ENCODE peak calls at places on chromosomes 2 and 18, in four cellular contexts. K, M, P and L are unnamed samples.

GRCh38 chr2:210230984-210231383 is 5.7 kb upstream of the ACADL start:
- DNase-seq in K (no peak), M (no peak), P (no peak), L (no peak)

GRCh38 chr2:85753525-85754312 is at the start of gene ATOH8:
- DNase-seq in K (peak), M (peak), P (peak), L (no peak)

GRCh38 chr2:147294825-147295392 is 549.9 kb upstream of the ACVR2A start:
- DNase-seq in K (no peak), M (no peak), P (peak), L (no peak)

GRCh38 chr18:72847771-72848170 is 20.0 kb downstream of the NETO1 start:
- DNase-seq in K (no peak), M (no peak), P (no peak), L (no peak)

GRCh38 chr2:27085670-27086089 is 892 bp upstream of the KHK start:
- DNase-seq in K (peak), M (no peak), P (peak), L (no peak)

GRCh38 chr2:58319481-58319880 is 78.4 kb upstream of the FANCL start:
- DNase-seq in K (no peak), M (no peak), P (no peak), L (no peak)

GRCh38 chr2:232998666-232998985 is 14.4 kb downstream of the NGEF start:
- DNase-seq in K (no peak), M (no peak), P (no peak), L (no peak)

GRCh38 chr18:22185298-22185697 is 15.9 kb downstream of the GATA6 start:
- DNase-seq in K (no peak), M (no peak), P (no peak), L (no peak)

GRCh38 chr18:59715445-59715844 is 18.2 kb upstream of the CCBE1 start:
- DNase-seq in K (no peak), M (no peak), P (no peak), L (no peak)

GRCh38 chr2:31476511-31477171 is 62.1 kb upstream of the XDH start:
- DNase-seq in K (no peak), M (no peak), P (no peak), L (no peak)

GRCh38 chr2:188952901-188953300 is 21.3 kb upstream of the COL3A1 start:
- DNase-seq in K (no peak), M (no peak), P (no peak), L (no peak)

GRCh38 chr2:236545248-236545658 is 24.4 kb upstream of the ACKR3 start:
- DNase-seq in K (no peak), M (no peak), P (no peak), L (no peak)

GRCh38 chr2:132776271-132776670 is 106.3 kb upstream of the LYPD1 start:
- DNase-seq in K (no peak), M (no peak), P (no peak), L (no peak)

GRCh38 chr2:109185801-109186570 is 57.0 kb downstream of the SH3RF3 start:
- DNase-seq in K (no peak), M (no peak), P (peak), L (no peak)

GRCh38 chr18:11497585-11497984 is 111.8 kb upstream of the SLC35G4 start:
- DNase-seq in K (no peak), M (peak), P (peak), L (no peak)

GRCh38 chr2:12004713-12005112 is 258.3 kb downstream of the LPIN1 start:
- DNase-seq in K (no peak), M (no peak), P (no peak), L (no peak)

GRCh38 chr18:23573948-23574431 is 12.3 kb downstream of the NPC1 start:
- DNase-seq in K (no peak), M (no peak), P (peak), L (no peak)

GRCh38 chr18:9104244-9104901 is 1.9 kb downstream of the NDUFV2 start:
- DNase-seq in K (no peak), M (no peak), P (no peak), L (no peak)

GRCh38 chr18:10562773-10563160 is 36.9 kb downstream of the NAPG start:
- DNase-seq in K (no peak), M (no peak), P (peak), L (no peak)

DNA sequence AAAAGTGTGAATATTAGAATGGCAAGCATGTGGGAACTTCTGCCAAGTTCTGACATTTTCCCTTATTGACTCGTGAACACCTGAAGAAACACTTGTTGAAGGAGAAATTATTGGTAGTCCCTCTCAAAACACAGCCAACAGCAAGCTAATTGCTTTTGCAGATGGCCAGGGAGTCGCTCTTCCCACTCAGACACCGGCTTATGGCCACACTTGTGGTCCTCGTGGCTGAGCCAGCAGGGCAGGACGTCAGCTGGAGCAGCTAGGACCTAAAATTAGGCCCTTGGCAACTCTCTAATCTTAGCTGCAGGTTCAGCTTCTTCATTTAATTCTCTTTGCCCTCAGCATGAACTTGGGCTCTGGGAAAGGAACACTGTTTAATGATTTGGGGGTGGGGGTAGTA is 77.2 kb downstream of the CDK15 start:
- DNase-seq in K (no peak), M (no peak), P (no peak), L (no peak)
- TF ChIP-seq CTCF in K (no peak), M (no peak), P (no peak), L (no peak)

DNA sequence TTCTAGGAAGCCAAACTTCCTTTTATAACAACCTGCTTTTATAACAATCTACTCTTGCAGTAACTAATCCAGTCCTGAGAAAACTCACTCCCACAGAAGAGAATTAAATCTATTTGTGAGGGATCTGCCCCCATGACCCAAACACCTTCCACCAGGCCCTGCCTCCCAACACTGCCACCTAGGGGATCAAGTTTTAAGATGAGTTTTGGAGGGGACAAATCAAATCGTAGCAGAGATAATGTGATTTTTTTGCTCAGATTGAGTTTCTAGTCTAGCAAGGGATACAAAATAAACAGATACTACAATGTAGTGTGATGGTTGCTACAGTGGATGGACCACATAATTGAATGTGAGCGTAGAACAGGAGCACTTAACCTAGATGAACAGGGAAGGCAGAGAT is 52.2 kb downstream of the NCOA1 start:
- DNase-seq in K (no peak), M (no peak), P (no peak), L (no peak)
- TF ChIP-seq CTCF in K (peak), M (peak), P (no peak), L (no peak)

GRCh38 chr2:8659735-8660492 is 21.9 kb upstream of the ID2 start:
- DNase-seq in K (peak), M (no peak), P (no peak), L (no peak)
- TF ChIP-seq CTCF in K (no peak), M (no peak), P (no peak), L (no peak)

GRCh38 chr2:104412384-104412783 is 441.5 kb upstream of the POU3F3 start:
- DNase-seq in K (peak), M (peak), P (peak), L (no peak)
- TF ChIP-seq CTCF in K (peak), M (peak), P (peak), L (peak)

DNA sequence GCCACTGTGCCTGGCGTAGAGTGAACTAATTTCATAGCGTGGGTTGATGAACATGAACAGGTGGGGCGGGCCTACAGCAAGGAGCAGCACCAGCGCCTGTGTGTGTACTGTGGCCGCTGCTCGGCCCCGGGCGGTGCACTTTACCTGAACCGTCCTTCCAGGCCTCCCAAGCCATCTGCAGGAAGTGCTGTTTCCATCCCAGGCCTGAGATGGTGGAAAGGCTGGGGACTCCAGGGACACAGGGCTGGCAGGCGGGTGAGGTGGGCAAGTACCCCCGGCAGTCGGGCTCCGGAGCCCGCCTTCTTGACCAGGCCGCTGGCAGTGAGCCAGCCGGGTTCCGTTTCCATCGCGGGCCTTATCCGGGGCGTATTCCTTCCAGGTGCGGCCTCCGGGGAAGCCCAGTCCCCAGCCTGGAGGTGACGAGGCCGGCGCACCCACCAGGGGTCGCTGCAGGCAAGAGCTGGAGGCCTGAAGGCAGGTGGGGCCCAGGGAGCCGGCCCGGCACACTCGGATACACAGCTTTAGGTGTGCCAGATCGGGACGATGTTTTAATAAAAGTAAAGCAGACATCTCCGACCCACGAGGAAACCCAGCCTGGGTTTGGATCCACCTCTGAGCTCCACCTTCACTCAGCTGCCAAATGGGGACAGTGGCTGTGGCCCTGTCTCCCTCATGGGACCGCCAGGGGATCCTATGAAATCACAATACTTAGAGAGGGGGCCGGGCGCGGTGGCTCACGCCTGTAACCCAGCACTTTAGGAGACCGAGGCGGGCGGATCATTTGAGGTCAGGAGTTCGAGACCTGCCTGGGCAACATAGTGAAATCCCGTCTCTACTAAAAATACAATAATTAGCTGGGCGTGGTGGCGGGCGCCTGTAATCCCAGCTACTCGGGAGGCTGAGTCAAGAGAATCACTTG is 22.7 kb upstream of the PDIA6 start:
- DNase-seq in K (peak), M (peak), P (peak), L (peak)
- TF ChIP-seq CTCF in K (peak), M (peak), P (peak), L (peak)

GRCh38 chr2:176176233-176176632 is 12.2 kb upstream of the HOXD1 start:
- DNase-seq in K (no peak), M (no peak), P (no peak), L (no peak)

GRCh38 chr2:176178807-176179271 is 9.6 kb upstream of the HOXD1 start:
- DNase-seq in K (no peak), M (no peak), P (peak), L (no peak)

GRCh38 chr2:176175729-176176074 is 12.8 kb upstream of the HOXD1 start:
- DNase-seq in K (no peak), M (no peak), P (no peak), L (no peak)

GRCh38 chr2:176177580-176178270 is 10.7 kb upstream of the HOXD1 start:
- DNase-seq in K (no peak), M (no peak), P (no peak), L (no peak)

GRCh38 chr2:176178271-176178806 is 10.1 kb upstream of the HOXD1 start:
- DNase-seq in K (no peak), M (no peak), P (peak), L (no peak)
- TF ChIP-seq CTCF in K (no peak), M (no peak), P (no peak), L (no peak)

DNA sequence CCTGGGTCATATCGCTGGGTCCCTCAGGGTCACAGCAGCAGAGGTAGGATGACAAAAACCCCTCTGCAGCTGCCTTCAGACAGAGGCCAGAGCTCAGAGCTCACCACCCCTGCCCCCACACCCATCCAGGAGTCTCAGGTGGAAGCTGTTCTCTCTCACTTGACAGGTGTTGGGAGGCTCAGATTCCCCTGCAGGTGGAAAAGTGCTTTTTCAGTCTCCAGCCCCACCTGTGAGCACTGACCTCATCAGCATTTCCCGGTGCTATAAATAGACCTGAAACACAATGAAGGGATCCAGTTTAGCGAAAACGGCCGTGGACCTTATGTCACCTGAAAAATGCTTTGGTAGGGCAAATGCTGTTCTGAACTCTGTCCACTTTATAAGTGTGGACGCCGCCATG is 254.9 kb downstream of the NDUFA10 start:
- DNase-seq in K (no peak), M (no peak), P (no peak), L (no peak)
- TF ChIP-seq CTCF in K (no peak), M (no peak), P (no peak), L (no peak)